ENCODE peak calls at places on chromosomes 1 and 21, in five cellular contexts. One of them, this sample, is unnamed.
A peak's percentile ranks its signal among the peaks of the same experiment; 100 is the strongest.

GRCh38 chr1:212951058-212951923 is 950 bp downstream of the VASH2 start:
- DNase-seq in AG09309: no peak
- DNase-seq in colonic mucosa: no peak
- DNase-seq in tibial artery: no peak
- DNase-seq in CD8-positive, alpha-beta T cell: no peak
- DNase-seq in this sample: no peak

GRCh38 chr1:15756143-15757015 is 2.2 kb upstream of the FBLIM1 start:
- DNase-seq in AG09309: no peak
- DNase-seq in colonic mucosa: peak; percentile 86
- DNase-seq in tibial artery: no peak
- DNase-seq in CD8-positive, alpha-beta T cell: no peak
- DNase-seq in this sample: no peak

GRCh38 chr1:114549137-114549536 is 32.3 kb downstream of the BCAS2 start:
- DNase-seq in AG09309: no peak
- DNase-seq in colonic mucosa: no peak
- DNase-seq in tibial artery: no peak
- DNase-seq in CD8-positive, alpha-beta T cell: no peak
- DNase-seq in this sample: no peak

GRCh38 chr1:207619833-207620572 is 24.9 kb upstream of the CR1L start:
- DNase-seq in AG09309: peak; percentile 5
- DNase-seq in colonic mucosa: no peak
- DNase-seq in tibial artery: no peak
- DNase-seq in CD8-positive, alpha-beta T cell: no peak
- DNase-seq in this sample: peak; percentile 7

GRCh38 chr1:33004628-33005027 is 32.1 kb downstream of the AK2 start:
- DNase-seq in AG09309: no peak
- DNase-seq in colonic mucosa: no peak
- DNase-seq in tibial artery: no peak
- DNase-seq in CD8-positive, alpha-beta T cell: no peak
- DNase-seq in this sample: no peak

GRCh38 chr1:71964188-71964587 is 318.2 kb downstream of the NEGR1 start:
- DNase-seq in AG09309: no peak
- DNase-seq in colonic mucosa: no peak
- DNase-seq in tibial artery: no peak
- DNase-seq in CD8-positive, alpha-beta T cell: no peak
- DNase-seq in this sample: no peak

GRCh38 chr1:183506561-183506960 is 34.3 kb downstream of the SMG7 start:
- DNase-seq in AG09309: peak; percentile 52
- DNase-seq in colonic mucosa: no peak
- DNase-seq in tibial artery: no peak
- DNase-seq in CD8-positive, alpha-beta T cell: no peak
- DNase-seq in this sample: no peak

GRCh38 chr21:45887121-45887611 is 94.4 kb upstream of the COL6A1 start:
- DNase-seq in AG09309: no peak
- DNase-seq in colonic mucosa: no peak
- DNase-seq in tibial artery: no peak
- DNase-seq in CD8-positive, alpha-beta T cell: no peak
- DNase-seq in this sample: peak; percentile 22

GRCh38 chr1:245751671-245752070 is 596.9 kb downstream of the KIF26B start:
- DNase-seq in AG09309: no peak
- DNase-seq in colonic mucosa: no peak
- DNase-seq in tibial artery: no peak
- DNase-seq in CD8-positive, alpha-beta T cell: no peak
- DNase-seq in this sample: no peak

GRCh38 chr1:234139966-234140365 is 233.3 kb upstream of the COA6 start:
- DNase-seq in AG09309: peak; percentile 40
- DNase-seq in colonic mucosa: no peak
- DNase-seq in tibial artery: no peak
- DNase-seq in CD8-positive, alpha-beta T cell: no peak
- DNase-seq in this sample: peak; percentile 45

GRCh38 chr21:15406791-15407190 is 323.0 kb upstream of the USP25 start:
- DNase-seq in AG09309: no peak
- DNase-seq in colonic mucosa: no peak
- DNase-seq in tibial artery: no peak
- DNase-seq in CD8-positive, alpha-beta T cell: no peak
- DNase-seq in this sample: no peak

GRCh38 chr1:198598796-198599321 is 40.0 kb upstream of the PTPRC start:
- DNase-seq in AG09309: no peak
- DNase-seq in colonic mucosa: no peak
- DNase-seq in tibial artery: no peak
- DNase-seq in CD8-positive, alpha-beta T cell: no peak
- DNase-seq in this sample: no peak

GRCh38 chr1:235946570-235946981 is 79.9 kb upstream of the LYST start:
- DNase-seq in AG09309: peak; percentile 40
- DNase-seq in colonic mucosa: peak; percentile 16
- DNase-seq in tibial artery: no peak
- DNase-seq in CD8-positive, alpha-beta T cell: no peak
- DNase-seq in this sample: peak; percentile 62

GRCh38 chr1:22154626-22155025 is 11.7 kb upstream of the WNT4 start:
- DNase-seq in AG09309: no peak
- DNase-seq in colonic mucosa: no peak
- DNase-seq in tibial artery: no peak
- DNase-seq in CD8-positive, alpha-beta T cell: no peak
- DNase-seq in this sample: no peak

GRCh38 chr1:31054349-31054748 is 11.2 kb downstream of the PUM1 start:
- DNase-seq in AG09309: no peak
- DNase-seq in colonic mucosa: no peak
- DNase-seq in tibial artery: no peak
- DNase-seq in CD8-positive, alpha-beta T cell: no peak
- DNase-seq in this sample: no peak

GRCh38 chr1:230163719-230164118 is 96.7 kb downstream of the GALNT2 start:
- DNase-seq in AG09309: no peak
- DNase-seq in colonic mucosa: no peak
- DNase-seq in tibial artery: no peak
- DNase-seq in CD8-positive, alpha-beta T cell: no peak
- DNase-seq in this sample: no peak

GRCh38 chr1:27141266-27142003 is 13.5 kb downstream of the SLC9A1 start:
- DNase-seq in AG09309: no peak
- DNase-seq in colonic mucosa: peak; percentile 85
- DNase-seq in tibial artery: no peak
- DNase-seq in CD8-positive, alpha-beta T cell: no peak
- DNase-seq in this sample: no peak

GRCh38 chr1:147073062-147073432 is 99.2 kb downstream of the PRKAB2 start:
- DNase-seq in AG09309: no peak
- DNase-seq in colonic mucosa: no peak
- DNase-seq in tibial artery: no peak
- DNase-seq in CD8-positive, alpha-beta T cell: no peak
- DNase-seq in this sample: no peak
- H3K4me3 ChIP-seq in AG09309: no peak overlapping the region
- H3K4me3 ChIP-seq in colonic mucosa: no peak overlapping the region
- H3K4me3 ChIP-seq in tibial artery: peak overlapping the region; percentile 25
- H3K4me3 ChIP-seq in CD8-positive, alpha-beta T cell: no peak overlapping the region
- H3K4me3 ChIP-seq in this sample: peak overlapping the region; percentile 34

GRCh38 chr1:231844986-231845502 is 218.5 kb downstream of the DISC1 start:
- DNase-seq in AG09309: no peak
- DNase-seq in colonic mucosa: no peak
- DNase-seq in tibial artery: no peak
- DNase-seq in CD8-positive, alpha-beta T cell: no peak
- DNase-seq in this sample: no peak
- H3K4me3 ChIP-seq in AG09309: no peak overlapping the region
- H3K4me3 ChIP-seq in colonic mucosa: no peak overlapping the region
- H3K4me3 ChIP-seq in tibial artery: no peak overlapping the region
- H3K4me3 ChIP-seq in CD8-positive, alpha-beta T cell: no peak overlapping the region
- H3K4me3 ChIP-seq in this sample: no peak overlapping the region

DNA sequence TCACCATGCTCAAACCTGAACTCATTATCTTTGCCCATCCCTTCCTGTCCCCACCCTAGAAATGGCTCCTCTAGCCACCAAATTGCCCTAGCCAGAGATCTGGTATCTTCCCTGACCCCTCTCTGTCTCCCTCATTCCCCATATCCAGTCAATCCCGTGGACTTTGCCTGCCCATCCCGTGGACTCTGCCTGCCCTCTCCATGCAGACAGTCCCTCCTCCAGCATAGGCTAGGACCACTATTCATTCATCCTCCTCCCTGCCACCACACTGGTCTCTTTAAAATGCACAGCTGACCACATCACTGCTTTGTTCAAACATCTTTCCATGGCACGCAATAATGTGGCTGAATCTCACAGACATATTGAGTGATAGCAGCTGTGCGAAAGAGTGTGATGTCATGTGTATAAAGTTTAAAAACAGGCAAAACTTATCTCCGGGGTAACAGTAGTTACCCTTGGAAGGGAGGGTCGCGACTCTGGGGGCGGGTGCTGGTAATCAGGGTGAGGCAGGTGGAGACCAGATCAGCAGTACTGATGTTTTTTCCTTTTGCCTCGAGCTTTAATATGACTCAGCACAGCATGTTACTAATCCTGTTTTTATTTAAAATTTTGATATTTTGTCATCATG is 4.8 kb upstream of the SLC2A1 start:
- DNase-seq in AG09309: no peak
- DNase-seq in colonic mucosa: no peak
- DNase-seq in tibial artery: no peak
- DNase-seq in CD8-positive, alpha-beta T cell: no peak
- DNase-seq in this sample: no peak
- H3K4me3 ChIP-seq in AG09309: peak overlapping the region; percentile 8
- H3K4me3 ChIP-seq in colonic mucosa: no peak overlapping the region
- H3K4me3 ChIP-seq in tibial artery: no peak overlapping the region
- H3K4me3 ChIP-seq in CD8-positive, alpha-beta T cell: no peak overlapping the region
- H3K4me3 ChIP-seq in this sample: no peak overlapping the region

GRCh38 chr1:11653101-11653601 is 1.1 kb downstream of the FBXO2 start:
- DNase-seq in AG09309: no peak
- DNase-seq in colonic mucosa: no peak
- DNase-seq in tibial artery: no peak
- DNase-seq in CD8-positive, alpha-beta T cell: no peak
- DNase-seq in this sample: no peak
- H3K4me3 ChIP-seq in AG09309: no peak overlapping the region
- H3K4me3 ChIP-seq in colonic mucosa: no peak overlapping the region
- H3K4me3 ChIP-seq in tibial artery: no peak overlapping the region
- H3K4me3 ChIP-seq in CD8-positive, alpha-beta T cell: no peak overlapping the region
- H3K4me3 ChIP-seq in this sample: no peak overlapping the region

GRCh38 chr21:32519945-32520884 is 65.1 kb downstream of the TCP10L start:
- DNase-seq in AG09309: no peak
- DNase-seq in colonic mucosa: no peak
- DNase-seq in tibial artery: no peak
- DNase-seq in CD8-positive, alpha-beta T cell: no peak
- DNase-seq in this sample: no peak

GRCh38 chr21:32523463-32523862 is 61.9 kb downstream of the TCP10L start:
- DNase-seq in AG09309: no peak
- DNase-seq in colonic mucosa: no peak
- DNase-seq in tibial artery: no peak
- DNase-seq in CD8-positive, alpha-beta T cell: no peak
- DNase-seq in this sample: no peak

GRCh38 chr21:32521736-32522360 is 63.5 kb downstream of the TCP10L start:
- DNase-seq in AG09309: no peak
- DNase-seq in colonic mucosa: no peak
- DNase-seq in tibial artery: no peak
- DNase-seq in CD8-positive, alpha-beta T cell: no peak
- DNase-seq in this sample: no peak

GRCh38 chr21:32524010-32524719 is 61.2 kb downstream of the TCP10L start:
- DNase-seq in AG09309: peak; percentile 88
- DNase-seq in colonic mucosa: no peak
- DNase-seq in tibial artery: peak; percentile 41
- DNase-seq in CD8-positive, alpha-beta T cell: no peak
- DNase-seq in this sample: peak; percentile 72

DNA sequence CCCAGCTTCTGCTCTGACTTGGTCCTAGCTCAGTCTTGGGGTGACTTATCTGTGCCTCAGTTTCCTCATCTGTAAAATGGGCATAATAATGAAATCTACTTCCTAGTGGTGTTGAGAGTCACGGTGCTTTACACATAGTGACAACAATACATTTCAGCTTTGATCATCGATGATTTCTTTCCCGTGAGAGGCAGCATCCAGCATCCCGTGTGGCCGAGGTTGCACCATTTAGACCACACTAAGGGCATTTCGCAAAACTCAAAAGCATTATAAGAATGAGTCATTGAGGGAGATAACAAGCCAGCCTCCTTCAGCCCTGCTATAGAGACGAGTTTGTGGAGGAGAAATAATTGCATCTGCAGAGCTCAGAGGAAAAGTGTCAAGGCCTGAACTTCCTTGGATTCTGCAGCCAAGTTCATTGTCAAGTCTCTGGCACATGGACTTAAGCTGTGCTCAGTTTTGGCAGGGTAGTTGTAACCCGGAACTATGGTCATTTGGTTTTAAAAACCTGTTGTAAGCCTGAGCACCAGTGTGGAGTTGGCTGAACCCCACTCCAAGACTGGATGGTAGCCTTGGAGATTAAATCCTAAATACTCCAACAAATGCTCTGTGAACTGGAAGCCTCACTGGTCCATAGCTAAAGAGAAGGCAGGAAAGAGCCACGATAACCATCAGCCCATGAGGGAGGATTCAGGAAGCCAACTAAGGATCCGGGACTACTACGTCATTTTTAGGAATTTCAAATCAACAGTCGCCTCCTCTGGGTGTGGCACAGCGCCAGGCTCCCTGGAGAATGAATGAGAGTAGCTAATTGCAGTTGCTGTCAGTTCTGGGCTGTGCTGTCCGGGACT is 64.2 kb downstream of the TCP10L start:
- DNase-seq in AG09309: peak; percentile 97
- DNase-seq in colonic mucosa: peak; percentile 68
- DNase-seq in tibial artery: peak; percentile 90
- DNase-seq in CD8-positive, alpha-beta T cell: no peak
- DNase-seq in this sample: peak; percentile 87
- H3K4me3 ChIP-seq in AG09309: no peak overlapping the region
- H3K4me3 ChIP-seq in colonic mucosa: no peak overlapping the region
- H3K4me3 ChIP-seq in tibial artery: no peak overlapping the region
- H3K4me3 ChIP-seq in CD8-positive, alpha-beta T cell: no peak overlapping the region
- H3K4me3 ChIP-seq in this sample: no peak overlapping the region

DNA sequence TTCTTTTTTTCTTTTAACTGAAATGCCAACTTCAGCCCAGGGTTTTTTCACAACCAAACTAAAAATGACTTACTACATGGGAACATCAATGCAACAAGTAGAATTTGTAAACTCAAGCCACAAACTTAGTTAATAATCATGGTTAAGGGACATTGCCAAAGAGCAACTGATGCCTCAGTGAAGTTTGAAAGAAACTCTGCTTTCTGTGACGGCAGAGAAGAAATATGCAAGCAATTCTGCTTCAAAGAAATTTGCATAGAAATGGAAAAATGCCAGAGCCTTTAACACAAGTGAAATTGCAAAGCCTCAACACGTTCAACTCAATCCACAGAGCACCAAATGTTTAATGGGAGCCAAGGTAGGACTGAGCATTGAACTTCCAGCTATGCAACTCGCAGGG is 5.0 kb upstream of the CHD5 start:
- DNase-seq in AG09309: peak; percentile 78
- DNase-seq in colonic mucosa: no peak
- DNase-seq in tibial artery: no peak
- DNase-seq in CD8-positive, alpha-beta T cell: no peak
- DNase-seq in this sample: peak; percentile 26
- H3K4me3 ChIP-seq in AG09309: no peak overlapping the region
- H3K4me3 ChIP-seq in colonic mucosa: no peak overlapping the region
- H3K4me3 ChIP-seq in tibial artery: no peak overlapping the region
- H3K4me3 ChIP-seq in CD8-positive, alpha-beta T cell: no peak overlapping the region
- H3K4me3 ChIP-seq in this sample: no peak overlapping the region